ENCODE peak calls at places on chromosomes 5 and 9, in five cellular contexts. S is heart left ventricle, V is A549, T is mesendoderm, M is sigmoid colon. H is an unnamed sample.

GRCh38 chr5:37662789-37663475 is 176.9 kb downstream of the GDNF start:
- DNase-seq in V (no peak), S (no peak), T (no peak), M (no peak), H (no peak)

GRCh38 chr5:85951707-85952210 is 666.0 kb upstream of the COX7C start:
- DNase-seq in M (no peak), V (no peak), T (no peak), S (no peak), H (no peak)

GRCh38 chr9:109904666-109905065 is 124.7 kb downstream of the PALM2AKAP2 start:
- DNase-seq in M (no peak), S (no peak), V (no peak), T (no peak), H (no peak)

GRCh38 chr5:177256296-177256695 is 47.2 kb downstream of the RAB24 start:
- DNase-seq in V (no peak), S (no peak), T (no peak), M (no peak), H (no peak)

GRCh38 chr9:130535818-130536521 is 43.4 kb upstream of the FUBP3 start:
- DNase-seq in T (peak), S (no peak), V (no peak), M (no peak), H (peak)

GRCh38 chr5:172561151-172561550 is 79.9 kb upstream of the NEURL1B start:
- DNase-seq in S (no peak), V (no peak), T (no peak), M (no peak), H (peak)

GRCh38 chr5:157160001-157160400 is 6.1 kb downstream of the GARIN3 start:
- DNase-seq in V (no peak), S (no peak), T (no peak), M (no peak), H (no peak)

GRCh38 chr9:107810493-107810931 is 320.9 kb upstream of the KLF4 start:
- DNase-seq in V (no peak), T (no peak), S (no peak), M (no peak), H (peak)

GRCh38 chr9:137785704-137786161 is 91.8 kb upstream of the CACNA1B start:
- DNase-seq in S (no peak), M (peak), V (no peak), T (peak), H (no peak)

GRCh38 chr5:22916393-22916792 is 63.2 kb upstream of the CDH12 start:
- DNase-seq in V (no peak), T (no peak), S (no peak), M (no peak), H (no peak)

GRCh38 chr5:144547098-144547499 is 376.4 kb downstream of the KCTD16 start:
- DNase-seq in M (no peak), T (no peak), V (no peak), S (no peak), H (no peak)

GRCh38 chr9:73370053-73370452 is 218.4 kb downstream of the ANXA1 start:
- DNase-seq in M (no peak), T (peak), V (no peak), S (no peak), H (no peak)

GRCh38 chr9:101119206-101119819 is 90.8 kb downstream of the PLPPR1 start:
- DNase-seq in T (peak), S (peak), M (no peak), V (peak), H (peak)

GRCh38 chr5:159775890-159776289 is 140.4 kb upstream of the ADRA1B start:
- DNase-seq in M (no peak), S (no peak), T (no peak), V (no peak), H (no peak)

GRCh38 chr9:94014845-94015244 is 59.7 kb upstream of the BARX1 start:
- DNase-seq in S (no peak), V (no peak), T (no peak), M (no peak), H (no peak)

GRCh38 chr5:65835191-65835590 is 91.2 kb upstream of the ERBIN start:
- DNase-seq in V (no peak), M (no peak), S (no peak), T (no peak), H (no peak)

GRCh38 chr5:67502951-67503350 is 306.4 kb upstream of the CD180 start:
- DNase-seq in S (no peak), M (no peak), T (no peak), V (no peak), H (no peak)

GRCh38 chr9:19650292-19650691 is 138.5 kb downstream of the SLC24A2 start:
- DNase-seq in V (no peak), T (peak), S (no peak), M (no peak), H (no peak)

GRCh38 chr5:150458819-150459557 is 9.4 kb upstream of the RPS14 start:
- DNase-seq in S (peak), T (peak), V (peak), M (peak), H (peak)

GRCh38 chr5:77842247-77842646 is 66.1 kb upstream of the TBCA start:
- DNase-seq in T (no peak), V (no peak), S (no peak), M (no peak), H (no peak)

GRCh38 chr5:119327018-119327417 is 28.8 kb upstream of the TNFAIP8 start:
- DNase-seq in S (no peak), M (no peak), T (no peak), V (no peak), H (no peak)

GRCh38 chr5:35202319-35203111 is 27.8 kb downstream of the PRLR start:
- DNase-seq in V (peak), T (peak), M (no peak), S (peak), H (peak)

GRCh38 chr5:83844320-83845068 is 123.8 kb upstream of the HAPLN1 start:
- DNase-seq in T (peak), S (no peak), M (no peak), V (peak), H (peak)

GRCh38 chr9:111661802-111662491 is 542 bp downstream of the GNG10 start:
- DNase-seq in S (peak), M (peak), T (peak), V (peak), H (peak)

GRCh38 chr5:59528226-59528862 is 365.2 kb downstream of the PDE4D start:
- DNase-seq in V (no peak), M (no peak), T (peak), S (no peak), H (no peak)

GRCh38 chr9:96618209-96619108 is 1.2 kb downstream of the CDC14B start:
- DNase-seq in S (peak), M (peak), V (peak), T (peak), H (peak)

GRCh38 chr5:69454460-69455249 is 37.9 kb upstream of the OCLN start:
- DNase-seq in S (no peak), M (no peak), T (no peak), V (peak), H (no peak)

GRCh38 chr5:1444361-1445189 is 665 bp downstream of the SLC6A3 start:
- DNase-seq in T (no peak), V (no peak), S (no peak), M (no peak), H (no peak)

GRCh38 chr5:26553079-26553478 is 485.3 kb downstream of the CDH9 start:
- DNase-seq in S (no peak), V (no peak), M (no peak), T (no peak), H (no peak)

GRCh38 chr9:5895782-5896181 is 5.1 kb downstream of the MLANA start:
- DNase-seq in V (no peak), T (no peak), M (no peak), S (no peak), H (no peak)

GRCh38 chr5:140253985-140254384 is 48.9 kb downstream of the PFDN1 start:
- DNase-seq in M (no peak), S (no peak), T (no peak), V (no peak), H (no peak)

GRCh38 chr9:99426443-99426842 is 204.4 kb downstream of the SEC61B start:
- DNase-seq in T (peak), V (no peak), M (no peak), S (no peak), H (no peak)

GRCh38 chr5:119397518-119398380 is 41.9 kb downstream of the TNFAIP8 start:
- DNase-seq in S (no peak), T (no peak), V (no peak), M (no peak), H (no peak)

GRCh38 chr9:114690308-114690707 is 8.3 kb upstream of the TEX48 start:
- DNase-seq in S (no peak), V (no peak), T (no peak), M (no peak), H (no peak)

GRCh38 chr5:122183098-122183794 is 53.9 kb downstream of the ZNF474 start:
- DNase-seq in M (peak), V (no peak), T (no peak), S (peak), H (peak)

DNA sequence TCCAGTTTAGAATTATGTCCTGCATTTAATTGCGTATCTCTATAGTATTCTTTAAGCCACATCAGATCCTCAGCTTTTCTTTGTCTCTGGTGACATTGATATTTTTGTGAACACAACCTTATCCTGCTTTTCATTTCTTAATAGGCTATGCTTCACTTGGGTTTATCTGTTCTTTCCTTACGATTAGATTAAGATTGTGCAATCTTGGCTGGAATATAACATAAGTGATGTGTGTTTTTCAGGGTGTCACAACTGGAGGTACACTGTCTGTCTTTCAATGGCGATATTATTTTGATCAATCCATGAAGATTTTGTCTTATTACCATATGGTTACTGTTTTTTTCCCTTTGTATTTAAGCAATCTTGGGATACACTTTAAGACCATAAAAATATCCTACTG is 23.6 kb downstream of the NAA35 start:
- DNase-seq in T (no peak), M (no peak), S (no peak), V (no peak), H (no peak)
- H3K27ac ChIP-seq in T (no peak), M (no peak), S (no peak), V (no peak), H (no peak)

DNA sequence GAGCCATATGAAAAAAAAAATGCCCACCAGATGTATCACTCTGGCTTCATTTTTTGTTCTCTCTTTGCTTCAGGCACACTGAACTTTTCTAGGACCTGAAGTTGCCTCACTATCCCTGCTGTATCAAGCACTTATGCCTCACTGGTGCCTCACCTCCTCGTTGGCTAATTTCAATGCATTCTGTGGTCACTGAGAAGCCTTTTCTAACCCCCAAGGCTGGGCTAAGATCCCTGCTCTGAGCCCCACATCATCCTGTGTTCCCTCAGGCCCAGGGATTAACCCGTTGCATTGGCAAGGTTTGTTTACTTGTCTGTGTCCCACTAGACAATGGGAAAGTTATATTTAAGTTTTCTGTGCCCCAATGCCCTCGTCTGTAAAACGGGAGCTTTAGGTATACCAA is 362.7 kb downstream of the OSTF1 start:
- DNase-seq in M (no peak), T (no peak), S (no peak), V (no peak), H (no peak)
- H3K4me3 ChIP-seq in M (no peak), T (no peak), S (no peak), V (no peak), H (no peak)

DNA sequence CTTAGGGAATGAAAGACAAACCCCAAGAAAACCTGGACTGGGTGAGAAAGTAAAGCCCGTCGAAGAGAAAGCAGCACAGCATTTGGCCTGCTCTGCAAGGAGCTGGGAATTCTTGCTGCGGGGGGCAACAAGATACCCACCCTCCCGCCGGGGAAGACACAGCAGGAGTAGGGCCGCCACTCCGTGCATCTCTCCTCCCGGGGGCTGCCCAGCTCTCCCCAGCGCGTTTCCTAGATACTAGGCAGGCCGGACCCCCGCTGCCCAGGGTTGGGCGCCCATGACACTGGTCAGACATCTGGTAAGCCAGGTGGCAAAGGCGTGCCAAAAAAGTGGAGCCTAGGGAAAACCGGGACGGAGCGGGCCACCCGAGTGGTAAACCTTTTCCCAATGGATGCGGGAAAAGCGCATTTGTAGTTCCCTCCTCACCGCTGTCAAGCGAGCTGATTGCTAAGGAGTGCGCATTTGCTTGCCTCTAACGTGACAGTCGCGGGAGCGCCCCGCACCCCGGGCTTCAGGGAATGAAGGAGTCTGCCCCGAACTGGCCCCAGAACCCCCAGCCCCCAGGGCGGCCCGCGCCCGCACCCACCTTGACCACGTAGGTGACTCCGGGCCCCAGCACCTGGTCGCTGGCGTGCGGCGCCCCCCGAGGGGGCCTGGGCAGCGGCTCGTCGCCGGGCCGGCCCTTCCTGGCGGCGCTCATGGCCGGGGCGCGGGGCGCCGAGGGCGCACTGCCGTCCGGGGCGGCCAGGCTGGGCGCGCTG is 1.0 kb downstream of the SHC3 start:
- DNase-seq in M (no peak), S (no peak), T (peak), V (no peak), H (peak)
- H3K27ac ChIP-seq in M (peak), S (no peak), T (no peak), V (peak), H (no peak)

DNA sequence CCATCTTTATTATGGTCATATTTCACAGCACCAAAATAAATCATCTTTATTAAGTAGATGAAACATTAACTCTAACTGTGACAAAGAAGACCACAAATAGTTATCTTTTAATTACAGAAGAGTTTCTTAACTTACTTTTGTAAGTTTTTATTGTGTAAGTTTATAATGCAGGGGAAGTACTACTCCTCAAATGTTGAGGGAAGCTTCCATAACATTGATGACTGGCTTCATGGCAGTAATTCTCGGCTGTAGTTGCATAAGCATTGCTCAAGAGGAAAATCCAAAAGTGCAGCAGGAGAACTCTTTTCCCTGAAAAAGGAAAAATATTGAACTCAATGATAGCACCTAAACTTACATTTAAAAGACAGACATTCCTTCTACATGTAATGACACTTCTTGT is 4.6 kb downstream of the TSLP start:
- DNase-seq in M (no peak), V (no peak), S (no peak), T (no peak), H (peak)
- H3K4me3 ChIP-seq in M (no peak), V (no peak), S (no peak), T (no peak), H (no peak)

GRCh38 chr5:174503086-174503460 is 221.3 kb upstream of the MSX2 start:
- DNase-seq in S (no peak), M (no peak), T (no peak), V (no peak), H (no peak)

GRCh38 chr5:174504266-174504726 is 220.1 kb upstream of the MSX2 start:
- DNase-seq in V (no peak), S (no peak), T (no peak), M (no peak), H (no peak)

GRCh38 chr5:174505621-174506020 is 218.8 kb upstream of the MSX2 start:
- DNase-seq in V (no peak), T (no peak), M (no peak), S (no peak), H (no peak)

GRCh38 chr5:174501461-174502069 is 222.8 kb upstream of the MSX2 start:
- DNase-seq in V (no peak), S (no peak), M (no peak), T (no peak), H (no peak)

GRCh38 chr5:174503461-174504265 is 220.7 kb upstream of the MSX2 start:
- DNase-seq in M (no peak), S (no peak), T (no peak), V (peak), H (no peak)
- H3K27ac ChIP-seq in M (no peak), S (no peak), T (no peak), V (peak), H (no peak)

DNA sequence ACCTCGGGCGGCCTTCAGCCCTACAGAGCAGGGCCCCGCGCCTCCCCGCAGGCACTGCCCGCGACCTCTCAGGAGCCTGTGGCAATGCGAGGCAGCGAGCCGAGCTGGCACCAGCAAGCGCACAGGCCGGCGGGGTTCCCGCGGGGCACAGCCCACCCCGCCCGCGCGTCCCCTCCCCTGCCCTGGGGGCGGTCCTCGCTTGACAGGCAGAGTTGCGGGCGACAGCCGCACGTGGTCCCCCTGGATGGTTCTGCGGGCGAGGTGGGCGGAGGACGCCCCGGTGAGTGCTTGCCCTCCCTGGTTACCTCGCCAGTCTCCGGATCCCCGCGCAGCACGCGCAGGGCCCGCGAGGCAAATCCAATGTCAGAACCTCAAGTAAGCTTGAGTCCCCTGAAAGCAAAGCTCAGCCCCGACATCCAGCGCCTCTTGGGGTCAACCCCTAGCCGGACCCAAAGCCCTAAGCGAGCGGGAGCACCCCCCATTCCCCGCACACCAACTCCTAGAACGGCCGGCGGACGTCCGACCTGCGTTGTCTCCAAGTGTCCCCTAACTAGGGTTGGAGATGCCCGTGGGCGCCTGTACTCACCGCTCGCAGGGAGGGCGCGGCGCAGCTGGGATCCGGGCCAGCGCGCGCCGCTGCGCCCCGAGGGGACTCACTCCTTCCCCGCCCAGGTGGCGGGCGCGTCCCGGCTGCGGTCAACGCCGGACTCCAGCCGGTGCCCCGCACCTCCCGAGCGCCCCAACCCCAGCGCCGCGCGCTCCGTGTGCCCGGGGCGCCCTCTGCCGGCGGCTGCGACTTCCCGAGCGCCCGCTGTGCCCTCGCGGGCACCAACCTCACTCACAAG is at the start of gene DRD1:
- DNase-seq in M (no peak), T (peak), S (no peak), V (peak), H (peak)
- H3K4me3 ChIP-seq in M (peak), T (peak), S (peak), V (peak), H (peak)

DNA sequence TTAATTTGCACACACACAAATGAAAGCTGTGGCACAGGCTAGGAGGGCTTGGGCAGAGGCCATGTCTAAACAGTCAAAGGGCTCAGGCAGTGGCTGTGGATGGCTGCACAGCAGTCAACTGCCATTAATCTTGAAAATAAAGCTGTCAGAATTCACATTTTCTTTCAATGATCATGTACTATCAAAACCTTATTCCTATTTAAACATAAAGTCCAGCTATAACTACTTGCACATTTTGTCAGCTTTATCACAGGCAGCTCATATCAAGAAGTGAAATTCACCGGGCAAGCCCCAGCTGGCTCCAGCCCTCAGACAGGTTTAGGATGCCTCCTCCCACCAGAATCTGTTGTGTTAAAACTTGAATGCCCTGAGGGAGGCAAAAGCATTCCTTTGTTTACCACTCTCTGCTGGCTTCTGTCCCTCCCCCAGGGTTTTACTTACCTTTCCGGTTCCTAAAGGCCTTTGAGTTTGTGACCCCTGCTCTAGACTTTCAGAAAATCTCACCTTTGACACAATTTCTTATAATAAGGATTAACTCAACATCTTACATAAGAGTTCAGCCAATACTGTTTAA is 54.9 kb upstream of the GRAMD2B start:
- DNase-seq in M (peak), S (no peak), T (peak), V (no peak), H (no peak)
- H3K27ac ChIP-seq in M (no peak), S (no peak), T (no peak), V (no peak), H (no peak)

H was measured in cardiac muscle cell.